ENCODE peak calls at places on chromosome 10, in six cellular contexts. D is vagina, Y is adrenal gland, I is A549, E is thyroid gland, X is IMR-90. S is an unnamed sample.

GRCh38 chr10:76080406-76080805 is 649.0 kb downstream of the LRMDA start:
- DNase-seq in D (no peak), Y (peak; percentile 58), E (no peak), I (no peak), X (peak; percentile 83), S (no peak)

GRCh38 chr10:29387269-29387668 is 98.4 kb downstream of the LYZL1 start:
- DNase-seq in D (no peak), Y (no peak), X (no peak), I (no peak), E (no peak), S (no peak)

GRCh38 chr10:50512743-50513416 is 110.9 kb downstream of the SGMS1 start:
- DNase-seq in I (no peak), Y (no peak), X (no peak), E (no peak), D (no peak), S (no peak)

GRCh38 chr10:12465385-12466136 is 116.2 kb downstream of the CAMK1D start:
- DNase-seq in I (no peak), Y (no peak), X (peak; percentile 26), E (no peak), D (no peak), S (no peak)

GRCh38 chr10:93393231-93393630 is 88.9 kb downstream of the MYOF start:
- DNase-seq in E (no peak), X (no peak), D (peak; percentile 47), Y (no peak), I (no peak), S (no peak)

GRCh38 chr10:48945441-48946143 is 6.0 kb upstream of the LRRC18 start:
- DNase-seq in Y (no peak), I (no peak), X (no peak), D (no peak), E (no peak), S (no peak)

GRCh38 chr10:88385601-88386203 is 197.4 kb downstream of the RNLS start:
- DNase-seq in D (no peak), X (no peak), E (peak; percentile 61), I (peak; percentile 70), Y (no peak), S (no peak)

GRCh38 chr10:4069491-4069890 is 284.5 kb upstream of the KLF6 start:
- DNase-seq in E (no peak), X (peak; percentile 66), Y (no peak), I (no peak), D (peak; percentile 69), S (no peak)

GRCh38 chr10:59350558-59350957 is 11.8 kb downstream of the FAM13C start:
- DNase-seq in D (no peak), Y (no peak), X (no peak), I (no peak), E (no peak), S (no peak)

GRCh38 chr10:72612203-72612826 is 13.6 kb downstream of the MICU1 start:
- DNase-seq in Y (no peak), I (no peak), X (no peak), D (no peak), E (peak; percentile 15), S (no peak)

GRCh38 chr10:69647819-69648218 is 17.8 kb downstream of the FAM241B start:
- DNase-seq in I (no peak), D (no peak), E (no peak), X (no peak), Y (no peak), S (no peak)

GRCh38 chr10:102643346-102644065 is 773 bp upstream of the TRIM8 start:
- DNase-seq in X (peak; percentile 74), I (peak; percentile 78), E (peak; percentile 70), Y (peak; percentile 81), D (no peak), S (peak; percentile 63)

GRCh38 chr10:132411561-132412253 is 14.7 kb downstream of the PWWP2B start:
- DNase-seq in E (peak; percentile 72), I (no peak), X (peak; percentile 20), D (no peak), Y (peak; percentile 94), S (peak; percentile 70)

DNA sequence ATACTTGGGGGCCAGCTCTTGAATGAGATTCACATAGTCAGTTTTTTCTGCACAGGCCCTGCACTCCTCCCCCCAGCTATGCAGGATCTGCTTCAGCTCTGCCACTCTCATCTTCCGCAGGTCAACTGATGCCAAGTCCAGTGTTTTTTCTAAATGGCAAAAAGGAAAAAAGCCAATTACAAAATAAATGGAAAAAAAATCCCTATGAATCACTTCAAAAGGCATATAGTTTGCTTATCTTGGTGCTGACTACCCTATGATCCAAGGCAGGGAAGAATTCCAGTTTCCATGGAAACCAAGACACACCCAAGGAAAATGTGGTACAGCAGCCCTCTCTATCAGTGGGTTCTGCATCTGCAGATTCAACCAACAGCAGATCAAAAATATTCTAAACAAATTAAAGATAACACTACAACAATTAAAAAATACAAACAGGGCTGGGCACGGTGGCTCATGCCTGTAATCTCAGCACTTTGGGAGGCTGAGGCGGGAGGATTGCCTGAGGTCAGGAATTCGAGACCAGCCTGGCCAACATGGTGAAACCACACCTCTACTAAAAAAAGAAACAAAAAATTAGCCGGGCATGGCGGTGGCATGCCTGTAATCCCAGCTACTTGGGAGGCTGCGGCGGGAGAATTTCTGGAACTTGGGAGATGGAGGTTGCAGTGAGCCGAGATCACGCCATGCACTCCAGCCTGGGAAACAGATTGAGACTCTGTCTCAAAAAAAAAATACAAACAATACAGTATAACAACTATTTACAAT is 17.6 kb downstream of the CDNF start:
- DNase-seq in D (no peak), E (no peak), Y (no peak), X (peak; percentile 95), I (peak; percentile 92), S (no peak)
- TF ChIP-seq CTCF in D (no peak), E (no peak), Y (no peak), X (peak; percentile 30), I (peak; percentile 27), S (no peak)

GRCh38 chr10:46024948-46025347 is 5.5 kb downstream of the NCOA4 start:
- DNase-seq in Y (no peak), E (no peak), X (peak; percentile 14), I (no peak), D (no peak), S (no peak)

GRCh38 chr10:46030091-46030937 is at the start of gene NCOA4:
- DNase-seq in I (peak; percentile 98), X (peak; percentile 99), Y (peak; percentile 99), D (peak; percentile 96), E (peak; percentile 98), S (peak; percentile 98)

GRCh38 chr10:46026106-46026505 is 4.3 kb downstream of the NCOA4 start:
- DNase-seq in I (no peak), E (no peak), D (no peak), X (no peak), Y (no peak), S (no peak)

GRCh38 chr10:46031648-46032532 is 1.5 kb upstream of the NCOA4 start:
- DNase-seq in X (no peak), I (no peak), D (no peak), Y (no peak), E (no peak), S (no peak)

GRCh38 chr10:46028584-46029570 is 1.5 kb downstream of the NCOA4 start:
- DNase-seq in I (peak; percentile 80), X (peak; percentile 81), Y (no peak), E (no peak), D (no peak), S (no peak)
- H3K4me1 ChIP-seq in I (peaks cover 42% of the 10 kb centered on the region), X (peaks cover 18% of the 10 kb centered on the region), Y (peaks cover 59% of the 10 kb centered on the region), E (peaks cover 41% of the 10 kb centered on the region), D (peaks cover 66% of the 10 kb centered on the region), S (peaks cover 12% of the 10 kb centered on the region)

DNA sequence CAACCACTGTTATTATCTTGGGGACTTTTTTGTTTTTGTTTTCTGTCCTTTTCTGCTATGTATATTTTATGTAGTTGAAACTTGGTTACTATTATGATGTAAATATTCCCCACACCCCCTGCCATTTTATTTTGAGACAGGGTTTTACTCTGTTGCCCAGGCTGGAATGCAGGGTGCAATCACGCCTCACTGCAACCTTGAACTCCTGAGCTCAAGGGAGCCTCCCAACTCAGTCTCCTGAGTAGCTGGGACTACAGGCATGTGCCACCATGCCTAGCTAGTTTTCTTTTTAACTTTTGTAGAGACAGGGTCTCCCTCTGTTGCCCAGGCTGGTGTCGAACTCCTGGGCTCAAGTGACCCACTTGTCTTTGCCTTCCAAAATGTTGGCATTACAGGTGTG is 18.0 kb downstream of the GSTO2 start:
- DNase-seq in X (no peak), D (no peak), Y (no peak), I (no peak), E (no peak), S (no peak)
- TF ChIP-seq POLR2A in X (no peak), D (no peak), Y (no peak), I (no peak), E (no peak), S (no peak)

GRCh38 chr10:121188005-121188404 is 336.8 kb downstream of the WDR11 start:
- DNase-seq in E (peak; percentile 21), Y (no peak), X (no peak), I (no peak), D (no peak), S (no peak)
- TF ChIP-seq CTCF in E (peak; percentile 47), Y (no peak), X (no peak), I (no peak), D (no peak), S (no peak)

GRCh38 chr10:90975096-90975495 is 54.2 kb upstream of the ANKRD1 start:
- DNase-seq in E (no peak), D (no peak), I (no peak), Y (no peak), X (no peak), S (no peak)

GRCh38 chr10:90977162-90977854 is 56.4 kb upstream of the ANKRD1 start:
- DNase-seq in D (no peak), Y (no peak), I (no peak), X (no peak), E (no peak), S (no peak)

GRCh38 chr10:90982406-90983008 is 61.6 kb upstream of the ANKRD1 start:
- DNase-seq in X (no peak), D (no peak), E (no peak), I (no peak), Y (no peak), S (no peak)

DNA sequence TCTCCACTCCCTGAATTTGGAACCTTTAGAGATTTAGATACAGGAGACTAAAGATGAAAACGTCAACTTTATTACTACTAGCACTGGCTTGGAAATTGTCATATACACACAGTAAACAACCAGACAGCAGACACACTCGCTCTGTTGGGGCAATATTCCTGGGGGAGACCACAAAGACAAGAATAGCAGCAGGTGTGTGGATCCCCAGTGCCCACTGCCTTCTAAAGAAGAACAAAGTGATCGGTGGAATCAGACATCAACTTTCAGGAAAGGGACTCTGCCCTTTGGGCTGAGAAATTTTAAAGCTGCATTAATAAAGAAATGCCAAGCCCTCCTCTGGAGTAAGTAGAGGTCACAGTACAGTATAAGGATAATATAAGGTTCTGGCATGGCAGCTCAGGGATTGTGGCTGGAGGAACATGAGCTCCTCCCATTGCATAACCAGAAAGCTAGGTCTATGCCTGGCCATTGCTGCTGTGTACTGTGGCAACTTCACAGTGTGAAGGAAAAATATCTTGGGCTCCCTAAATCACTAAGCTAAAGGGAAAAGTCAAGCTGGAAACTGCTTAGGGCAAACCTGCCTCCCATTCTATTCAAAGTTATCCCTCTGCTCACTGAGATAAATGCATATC is 57.1 kb upstream of the ANKRD1 start:
- DNase-seq in I (no peak), X (no peak), D (no peak), E (no peak), Y (no peak), S (no peak)
- H3K4me1 ChIP-seq in I (no peaks in the 10 kb centered on the region), X (no peaks in the 10 kb centered on the region), D (no peaks in the 10 kb centered on the region), E (no peaks in the 10 kb centered on the region), Y (no peaks in the 10 kb centered on the region), S (no peaks in the 10 kb centered on the region)

S was measured in ovary.